ENCODE peak calls at places on chromosomes 7 and 10, in six cellular contexts. One of them, this sample, is unnamed.

GRCh38 chr10:335151-335800 is 200.0 kb downstream of the ZMYND11 start:
- DNase-seq in A549: no peak
- DNase-seq in tibial artery: no peak
- DNase-seq in colonic mucosa: no peak
- DNase-seq in heart right ventricle: no peak
- DNase-seq in hepatocyte: no peak
- DNase-seq in this sample: no peak

GRCh38 chr7:28180364-28181147 is at the start of gene JAZF1:
- DNase-seq in colonic mucosa: peak
- DNase-seq in tibial artery: peak
- DNase-seq in heart right ventricle: peak
- DNase-seq in A549: peak
- DNase-seq in hepatocyte: peak
- DNase-seq in this sample: peak

GRCh38 chr7:138030679-138031351 is 28.9 kb upstream of the CREB3L2 start:
- DNase-seq in colonic mucosa: no peak
- DNase-seq in heart right ventricle: no peak
- DNase-seq in hepatocyte: peak
- DNase-seq in A549: no peak
- DNase-seq in tibial artery: no peak
- DNase-seq in this sample: no peak

GRCh38 chr10:28276384-28276783 is 26.5 kb downstream of the MPP7 start:
- DNase-seq in colonic mucosa: no peak
- DNase-seq in A549: no peak
- DNase-seq in hepatocyte: no peak
- DNase-seq in heart right ventricle: no peak
- DNase-seq in tibial artery: no peak
- DNase-seq in this sample: no peak

GRCh38 chr10:5488272-5489161 is 10.9 kb downstream of the CALML5 start:
- DNase-seq in A549: no peak
- DNase-seq in hepatocyte: peak
- DNase-seq in tibial artery: no peak
- DNase-seq in heart right ventricle: no peak
- DNase-seq in colonic mucosa: peak
- DNase-seq in this sample: no peak

GRCh38 chr7:29854257-29854938 is 48.1 kb downstream of the WIPF3 start:
- DNase-seq in colonic mucosa: no peak
- DNase-seq in A549: no peak
- DNase-seq in heart right ventricle: no peak
- DNase-seq in tibial artery: no peak
- DNase-seq in hepatocyte: peak
- DNase-seq in this sample: no peak

GRCh38 chr7:91636129-91636724 is 244.3 kb downstream of the MTERF1 start:
- DNase-seq in heart right ventricle: no peak
- DNase-seq in colonic mucosa: peak
- DNase-seq in A549: peak
- DNase-seq in tibial artery: no peak
- DNase-seq in hepatocyte: peak
- DNase-seq in this sample: no peak

GRCh38 chr7:82430518-82431465 is 12.8 kb downstream of the CACNA2D1 start:
- DNase-seq in tibial artery: no peak
- DNase-seq in heart right ventricle: no peak
- DNase-seq in A549: no peak
- DNase-seq in colonic mucosa: no peak
- DNase-seq in hepatocyte: no peak
- DNase-seq in this sample: no peak

GRCh38 chr7:84975586-84976185 is 211.2 kb downstream of the SEMA3D start:
- DNase-seq in tibial artery: no peak
- DNase-seq in heart right ventricle: no peak
- DNase-seq in hepatocyte: no peak
- DNase-seq in colonic mucosa: no peak
- DNase-seq in A549: no peak
- DNase-seq in this sample: no peak

GRCh38 chr7:100407285-100408180 is 21.0 kb downstream of the ZCWPW1 start:
- DNase-seq in A549: peak
- DNase-seq in hepatocyte: peak
- DNase-seq in tibial artery: no peak
- DNase-seq in heart right ventricle: no peak
- DNase-seq in colonic mucosa: peak
- DNase-seq in this sample: peak

GRCh38 chr7:80478683-80479082 is 33.2 kb downstream of the GNAT3 start:
- DNase-seq in heart right ventricle: no peak
- DNase-seq in tibial artery: no peak
- DNase-seq in colonic mucosa: no peak
- DNase-seq in hepatocyte: no peak
- DNase-seq in A549: peak
- DNase-seq in this sample: no peak

GRCh38 chr7:52917982-52918578 is 117.4 kb upstream of the POM121L12 start:
- DNase-seq in heart right ventricle: no peak
- DNase-seq in colonic mucosa: no peak
- DNase-seq in hepatocyte: peak
- DNase-seq in A549: peak
- DNase-seq in tibial artery: no peak
- DNase-seq in this sample: no peak

DNA sequence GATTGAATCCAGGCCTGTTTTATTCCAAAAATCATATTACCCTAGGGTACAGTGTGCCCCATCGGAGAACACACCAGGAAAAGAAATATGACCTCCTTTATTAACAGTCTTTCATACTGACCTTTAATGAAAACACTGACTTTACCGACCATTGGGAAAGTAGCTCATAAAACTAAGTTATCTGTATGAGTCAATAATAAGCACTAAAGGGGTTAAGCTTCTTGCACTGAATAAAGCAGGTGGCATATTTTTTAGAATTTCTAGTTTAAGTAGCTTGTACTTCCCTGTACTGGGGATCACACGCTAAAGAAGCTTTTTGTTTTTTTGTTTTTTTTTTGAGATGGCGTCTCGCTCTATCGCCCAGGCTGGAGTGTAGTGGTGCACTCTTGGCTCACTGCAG is 199.8 kb downstream of the FAM107B start:
- DNase-seq in colonic mucosa: no peak
- DNase-seq in hepatocyte: no peak
- DNase-seq in tibial artery: no peak
- DNase-seq in A549: no peak
- DNase-seq in heart right ventricle: no peak
- DNase-seq in this sample: no peak
- H3K27ac ChIP-seq in colonic mucosa: no peak
- H3K27ac ChIP-seq in hepatocyte: peak
- H3K27ac ChIP-seq in tibial artery: no peak
- H3K27ac ChIP-seq in A549: peak
- H3K27ac ChIP-seq in heart right ventricle: no peak
- H3K27ac ChIP-seq in this sample: no peak

GRCh38 chr10:43864622-43865021 is 215.9 kb upstream of the ZNF32 start:
- DNase-seq in A549: no peak
- DNase-seq in hepatocyte: no peak
- DNase-seq in tibial artery: no peak
- DNase-seq in heart right ventricle: no peak
- DNase-seq in colonic mucosa: no peak
- DNase-seq in this sample: no peak
- H3K27ac ChIP-seq in A549: peak
- H3K27ac ChIP-seq in hepatocyte: peak
- H3K27ac ChIP-seq in tibial artery: peak
- H3K27ac ChIP-seq in heart right ventricle: peak
- H3K27ac ChIP-seq in colonic mucosa: peak
- H3K27ac ChIP-seq in this sample: peak

GRCh38 chr7:131011976-131012375 is 278.0 kb upstream of the KLF14 start:
- DNase-seq in tibial artery: no peak
- DNase-seq in heart right ventricle: no peak
- DNase-seq in A549: peak
- DNase-seq in colonic mucosa: no peak
- DNase-seq in hepatocyte: peak
- DNase-seq in this sample: no peak
- H3K27ac ChIP-seq in tibial artery: peak
- H3K27ac ChIP-seq in heart right ventricle: peak
- H3K27ac ChIP-seq in A549: peak
- H3K27ac ChIP-seq in colonic mucosa: peak
- H3K27ac ChIP-seq in hepatocyte: peak
- H3K27ac ChIP-seq in this sample: peak

GRCh38 chr7:108289852-108290251 is 159.7 kb upstream of the LAMB4 start:
- DNase-seq in colonic mucosa: no peak
- DNase-seq in tibial artery: no peak
- DNase-seq in A549: no peak
- DNase-seq in hepatocyte: no peak
- DNase-seq in heart right ventricle: no peak
- DNase-seq in this sample: no peak
- H3K27ac ChIP-seq in colonic mucosa: no peak
- H3K27ac ChIP-seq in tibial artery: no peak
- H3K27ac ChIP-seq in A549: peak
- H3K27ac ChIP-seq in hepatocyte: peak
- H3K27ac ChIP-seq in heart right ventricle: no peak
- H3K27ac ChIP-seq in this sample: no peak

DNA sequence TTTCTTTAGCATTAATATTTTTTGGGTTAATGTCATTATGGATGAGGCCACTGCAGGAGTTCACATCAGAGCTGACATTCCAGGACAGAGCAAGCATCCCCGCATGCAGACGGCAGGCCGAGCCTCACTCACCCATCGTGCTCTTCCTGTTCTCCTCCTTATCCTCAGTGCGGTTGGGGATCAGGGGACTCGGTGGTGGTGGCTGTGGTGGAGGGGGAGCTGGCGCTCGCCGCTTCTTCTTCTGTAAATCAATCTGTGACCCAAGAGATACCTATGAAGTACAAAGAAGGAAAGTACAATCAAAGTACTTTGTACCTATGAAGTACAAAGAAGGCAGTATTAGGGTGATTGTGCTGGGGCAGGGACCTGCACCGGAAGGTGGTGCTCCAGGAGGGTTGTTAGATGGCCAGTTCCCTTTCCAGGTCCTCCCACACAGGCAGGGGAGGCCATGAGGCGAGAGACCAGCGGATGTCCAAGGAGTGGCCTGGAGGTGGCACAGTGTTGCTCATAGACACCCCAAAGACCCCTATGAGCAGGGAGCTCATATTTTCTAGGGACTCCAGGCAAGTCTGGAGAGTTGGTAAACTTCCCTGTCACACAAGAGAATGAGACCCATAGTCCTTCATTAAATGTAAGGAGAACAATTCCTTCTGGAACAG is 231.4 kb downstream of the COBL start:
- DNase-seq in heart right ventricle: no peak
- DNase-seq in colonic mucosa: no peak
- DNase-seq in hepatocyte: no peak
- DNase-seq in tibial artery: no peak
- DNase-seq in A549: no peak
- DNase-seq in this sample: no peak
- H3K27ac ChIP-seq in heart right ventricle: no peak
- H3K27ac ChIP-seq in colonic mucosa: no peak
- H3K27ac ChIP-seq in hepatocyte: no peak
- H3K27ac ChIP-seq in tibial artery: no peak
- H3K27ac ChIP-seq in A549: no peak
- H3K27ac ChIP-seq in this sample: no peak

GRCh38 chr7:17661982-17662585 is 278.2 kb downstream of the SNX13 start:
- DNase-seq in tibial artery: no peak
- DNase-seq in colonic mucosa: no peak
- DNase-seq in A549: no peak
- DNase-seq in hepatocyte: no peak
- DNase-seq in heart right ventricle: no peak
- DNase-seq in this sample: no peak
- H3K27ac ChIP-seq in tibial artery: no peak
- H3K27ac ChIP-seq in colonic mucosa: no peak
- H3K27ac ChIP-seq in A549: peak
- H3K27ac ChIP-seq in hepatocyte: peak
- H3K27ac ChIP-seq in heart right ventricle: no peak
- H3K27ac ChIP-seq in this sample: no peak

GRCh38 chr10:126302831-126303230 is 85.4 kb downstream of the ADAM12 start:
- DNase-seq in hepatocyte: no peak
- DNase-seq in colonic mucosa: no peak
- DNase-seq in heart right ventricle: no peak
- DNase-seq in A549: peak
- DNase-seq in tibial artery: no peak
- DNase-seq in this sample: no peak

GRCh38 chr10:126302195-126302594 is 86.1 kb downstream of the ADAM12 start:
- DNase-seq in tibial artery: no peak
- DNase-seq in A549: no peak
- DNase-seq in heart right ventricle: no peak
- DNase-seq in colonic mucosa: no peak
- DNase-seq in hepatocyte: no peak
- DNase-seq in this sample: no peak
- H3K27ac ChIP-seq in tibial artery: no peak
- H3K27ac ChIP-seq in A549: no peak
- H3K27ac ChIP-seq in heart right ventricle: no peak
- H3K27ac ChIP-seq in colonic mucosa: no peak
- H3K27ac ChIP-seq in hepatocyte: peak
- H3K27ac ChIP-seq in this sample: no peak

DNA sequence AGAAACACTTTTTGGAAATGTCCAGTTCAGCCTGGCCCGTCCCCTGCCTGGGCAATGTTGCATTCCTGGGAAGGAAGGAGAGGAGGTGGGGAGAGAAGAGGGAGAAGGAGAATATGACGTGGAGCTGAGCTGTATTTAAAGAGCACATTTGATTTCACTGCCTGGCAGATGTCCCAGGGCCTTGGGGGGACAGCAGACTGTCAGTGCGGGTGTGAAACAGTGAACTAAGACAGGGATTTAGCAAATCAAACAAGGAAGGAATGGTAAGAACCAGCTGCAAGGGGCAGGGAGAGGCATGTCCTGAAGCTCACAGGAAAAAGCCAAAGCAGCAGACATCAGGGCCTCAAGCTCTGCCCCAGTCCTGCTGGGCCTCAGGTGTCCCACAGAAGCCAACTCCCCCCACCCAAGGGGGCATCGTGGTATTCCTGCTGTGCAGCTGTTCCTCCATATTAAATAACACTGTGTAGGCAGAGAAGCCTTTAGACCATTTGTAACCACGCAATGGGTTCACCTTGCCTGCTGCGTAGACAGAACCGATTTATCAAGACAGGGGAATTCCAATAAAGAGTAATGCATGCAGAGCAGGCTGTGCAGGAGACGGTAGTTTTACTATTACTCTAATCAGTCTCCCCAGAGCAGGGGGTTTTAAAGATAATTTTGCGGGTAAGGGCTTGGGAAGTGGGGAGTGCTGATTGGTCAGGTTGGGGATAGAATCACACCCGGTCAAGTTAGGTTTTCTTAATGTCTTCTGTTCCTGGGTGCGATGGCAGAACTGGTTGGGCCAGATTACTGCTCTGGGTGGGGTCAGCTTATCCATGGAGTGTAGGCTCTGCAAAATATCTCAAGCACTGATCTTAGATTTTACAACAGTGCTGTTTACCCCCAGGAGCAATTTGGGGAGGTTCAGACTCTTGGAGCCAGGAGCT is 18.3 kb downstream of the LEP start:
- DNase-seq in tibial artery: no peak
- DNase-seq in A549: no peak
- DNase-seq in heart right ventricle: no peak
- DNase-seq in colonic mucosa: peak
- DNase-seq in hepatocyte: peak
- DNase-seq in this sample: no peak
- H3K27ac ChIP-seq in tibial artery: no peak
- H3K27ac ChIP-seq in A549: no peak
- H3K27ac ChIP-seq in heart right ventricle: no peak
- H3K27ac ChIP-seq in colonic mucosa: no peak
- H3K27ac ChIP-seq in hepatocyte: peak
- H3K27ac ChIP-seq in this sample: no peak

DNA sequence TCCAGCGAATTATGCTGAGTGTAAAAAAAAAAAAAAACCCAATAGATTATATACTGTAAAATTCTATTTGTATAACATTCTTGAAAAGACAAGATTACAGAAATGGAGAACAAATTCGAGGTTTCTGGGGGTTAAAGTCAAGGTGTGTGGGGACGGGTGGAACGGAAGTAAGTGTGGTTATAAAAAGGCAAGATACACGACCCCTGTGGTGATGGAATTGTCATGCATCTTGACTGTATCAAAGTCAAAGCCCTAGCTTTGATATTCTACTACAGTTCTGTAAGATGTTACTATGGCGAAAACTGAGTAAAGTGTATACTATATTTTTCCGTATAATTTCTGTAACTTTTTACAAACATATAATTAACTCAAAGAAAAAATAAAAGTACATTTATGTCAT is 718.2 kb upstream of the PCDH15 start:
- DNase-seq in tibial artery: no peak
- DNase-seq in heart right ventricle: no peak
- DNase-seq in colonic mucosa: no peak
- DNase-seq in hepatocyte: no peak
- DNase-seq in A549: no peak
- DNase-seq in this sample: no peak
- H3K27ac ChIP-seq in tibial artery: no peak
- H3K27ac ChIP-seq in heart right ventricle: no peak
- H3K27ac ChIP-seq in colonic mucosa: no peak
- H3K27ac ChIP-seq in hepatocyte: no peak
- H3K27ac ChIP-seq in A549: no peak
- H3K27ac ChIP-seq in this sample: no peak